ENCODE peak calls at places on chromosomes 13 and 19, in eight cellular contexts. W, T, P, S, C, F, X and M are unnamed samples.
A peak's percentile ranks its signal among the peaks of the same experiment; 100 is the strongest.

GRCh38 chr13:48151766-48152165 is 56.9 kb upstream of the MED4 start:
- DNase-seq in P (no peak), S (no peak), T (no peak), X (no peak), C (no peak), W (no peak), F (no peak), M (no peak)

GRCh38 chr13:48675247-48675646 is 21.5 kb downstream of the CYSLTR2 start:
- DNase-seq in F (no peak), P (no peak), T (no peak), X (no peak), W (no peak), S (no peak), C (no peak), M (no peak)

GRCh38 chr13:113747291-113747833 is 11.7 kb upstream of the TMEM255B start:
- DNase-seq in S (no peak), P (peak; percentile 40), F (no peak), X (peak; percentile 47), W (no peak), T (no peak), C (no peak), M (no peak)

GRCh38 chr13:90300015-90300414 is 1047.5 kb upstream of the MIR17HG start:
- DNase-seq in X (no peak), F (no peak), P (no peak), W (no peak), T (no peak), C (no peak), S (no peak), M (no peak)

GRCh38 chr13:100550433-100550832 is 38.2 kb downstream of the GGACT start:
- DNase-seq in S (no peak), W (no peak), P (no peak), F (no peak), X (no peak), C (peak; percentile 52), T (no peak), M (no peak)

GRCh38 chr13:66518068-66518467 is 712.1 kb downstream of the PCDH9 start:
- DNase-seq in X (no peak), F (no peak), S (no peak), T (no peak), C (no peak), W (no peak), P (no peak), M (no peak)

GRCh38 chr19:15393963-15394362 is 14.4 kb upstream of the AKAP8 start:
- DNase-seq in T (no peak), P (no peak), W (no peak), S (no peak), X (no peak), C (peak; percentile 39), F (no peak), M (no peak)

GRCh38 chr19:46878613-46879375 is 18.0 kb downstream of the ARHGAP35 start:
- DNase-seq in F (no peak), S (no peak), W (no peak), C (peak; percentile 77), P (no peak), T (no peak), X (no peak), M (no peak)

GRCh38 chr13:113114511-113115362 is 7.9 kb upstream of the F10 start:
- DNase-seq in W (no peak), C (no peak), F (no peak), P (no peak), X (peak; percentile 37), T (no peak), S (no peak), M (no peak)

GRCh38 chr13:65787087-65787486 is 1443.0 kb downstream of the PCDH9 start:
- DNase-seq in T (no peak), W (no peak), P (no peak), F (no peak), X (no peak), S (no peak), C (no peak), M (no peak)

GRCh38 chr13:99980201-99981114 is 1.1 kb upstream of the ZIC2 start:
- DNase-seq in X (peak; percentile 76), F (peak; percentile 65), W (no peak), T (no peak), S (peak; percentile 68), C (peak; percentile 51), P (peak; percentile 77), M (peak; percentile 57)

GRCh38 chr19:29682236-29682895 is 17.1 kb downstream of the PLEKHF1 start:
- DNase-seq in F (no peak), C (no peak), P (peak; percentile 39), S (no peak), X (no peak), W (no peak), T (no peak), M (no peak)
- H3K4me1 ChIP-seq in F (peaks cover 55% of the 10 kb centered on the region), C (peaks cover 16% of the 10 kb centered on the region), P (no peaks in the 10 kb centered on the region), S (peaks cover 57% of the 10 kb centered on the region), X (peaks cover 38% of the 10 kb centered on the region), W (peaks cover 46% of the 10 kb centered on the region), T (peaks cover 27% of the 10 kb centered on the region), M (peaks cover 67% of the 10 kb centered on the region)

GRCh38 chr19:1857648-1858326 is 5.6 kb downstream of the KLF16 start:
- DNase-seq in T (no peak), F (no peak), S (no peak), X (peak; percentile 63), P (peak; percentile 61), C (no peak), W (no peak), M (no peak)

GRCh38 chr19:1855828-1856255 is 7.5 kb downstream of the KLF16 start:
- DNase-seq in F (no peak), C (no peak), X (peak; percentile 60), T (no peak), S (no peak), W (no peak), P (no peak), M (no peak)

GRCh38 chr19:1856345-1856697 is 7.1 kb downstream of the KLF16 start:
- DNase-seq in X (no peak), W (no peak), F (no peak), P (no peak), T (no peak), S (no peak), C (no peak), M (no peak)

GRCh38 chr19:1858412-1859081 is 4.8 kb downstream of the KLF16 start:
- DNase-seq in X (peak; percentile 56), W (no peak), T (no peak), F (no peak), P (peak; percentile 49), C (no peak), S (no peak), M (no peak)

GRCh38 chr19:1856698-1857603 is 6.4 kb downstream of the KLF16 start:
- DNase-seq in C (peak; percentile 75), P (peak; percentile 91), F (peak; percentile 41), X (peak; percentile 92), W (no peak), S (peak; percentile 80), T (no peak), M (peak; percentile 91)
- H3K4me1 ChIP-seq in C (peaks cover 54% of the 10 kb centered on the region), P (no peaks in the 10 kb centered on the region), F (peaks cover 95% of the 10 kb centered on the region), X (peaks cover 61% of the 10 kb centered on the region), W (peaks cover 85% of the 10 kb centered on the region), S (peaks cover 97% of the 10 kb centered on the region), T (peaks cover 24% of the 10 kb centered on the region), M (peaks cover 100% of the 10 kb centered on the region)

DNA sequence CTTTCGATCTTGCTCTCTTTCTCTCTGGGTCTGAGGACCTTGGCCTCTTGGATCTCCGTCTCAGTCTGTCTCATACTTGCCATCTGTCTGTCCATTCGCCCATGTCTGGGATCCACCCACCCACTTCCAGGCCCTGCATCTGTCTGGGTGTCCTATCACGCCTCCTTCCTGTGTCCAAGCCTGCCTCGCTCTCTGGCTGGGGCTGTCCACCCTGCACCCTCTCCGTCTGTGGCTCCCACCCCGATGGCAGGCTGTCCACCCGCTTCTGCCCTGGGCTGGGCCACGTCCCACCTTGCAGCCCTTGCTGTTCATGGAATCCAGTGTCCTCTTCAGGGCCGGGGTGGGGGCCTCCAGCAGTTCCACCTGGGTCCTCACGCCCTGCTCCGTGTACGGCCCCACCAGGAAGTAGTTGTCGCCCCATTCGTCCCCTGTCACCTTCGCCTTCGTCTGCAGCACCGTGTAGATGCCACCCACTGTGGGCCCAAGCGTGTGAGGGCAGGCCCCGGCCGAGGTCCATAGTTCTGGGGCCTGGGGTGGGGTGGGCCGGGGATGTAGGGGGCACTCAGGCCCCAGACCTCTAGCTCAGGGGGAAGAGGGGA is 2.0 kb downstream of the GYS1 start:
- DNase-seq in C (no peak), X (no peak), W (no peak), P (no peak), F (no peak), T (no peak), S (no peak), M (no peak)
- H3K4me1 ChIP-seq in C (peaks cover 19% of the 10 kb centered on the region), X (peaks cover 18% of the 10 kb centered on the region), W (peaks cover 26% of the 10 kb centered on the region), P (no peaks in the 10 kb centered on the region), F (peaks cover 22% of the 10 kb centered on the region), T (peaks cover 3% of the 10 kb centered on the region), S (peaks cover 51% of the 10 kb centered on the region), M (no peaks in the 10 kb centered on the region)

DNA sequence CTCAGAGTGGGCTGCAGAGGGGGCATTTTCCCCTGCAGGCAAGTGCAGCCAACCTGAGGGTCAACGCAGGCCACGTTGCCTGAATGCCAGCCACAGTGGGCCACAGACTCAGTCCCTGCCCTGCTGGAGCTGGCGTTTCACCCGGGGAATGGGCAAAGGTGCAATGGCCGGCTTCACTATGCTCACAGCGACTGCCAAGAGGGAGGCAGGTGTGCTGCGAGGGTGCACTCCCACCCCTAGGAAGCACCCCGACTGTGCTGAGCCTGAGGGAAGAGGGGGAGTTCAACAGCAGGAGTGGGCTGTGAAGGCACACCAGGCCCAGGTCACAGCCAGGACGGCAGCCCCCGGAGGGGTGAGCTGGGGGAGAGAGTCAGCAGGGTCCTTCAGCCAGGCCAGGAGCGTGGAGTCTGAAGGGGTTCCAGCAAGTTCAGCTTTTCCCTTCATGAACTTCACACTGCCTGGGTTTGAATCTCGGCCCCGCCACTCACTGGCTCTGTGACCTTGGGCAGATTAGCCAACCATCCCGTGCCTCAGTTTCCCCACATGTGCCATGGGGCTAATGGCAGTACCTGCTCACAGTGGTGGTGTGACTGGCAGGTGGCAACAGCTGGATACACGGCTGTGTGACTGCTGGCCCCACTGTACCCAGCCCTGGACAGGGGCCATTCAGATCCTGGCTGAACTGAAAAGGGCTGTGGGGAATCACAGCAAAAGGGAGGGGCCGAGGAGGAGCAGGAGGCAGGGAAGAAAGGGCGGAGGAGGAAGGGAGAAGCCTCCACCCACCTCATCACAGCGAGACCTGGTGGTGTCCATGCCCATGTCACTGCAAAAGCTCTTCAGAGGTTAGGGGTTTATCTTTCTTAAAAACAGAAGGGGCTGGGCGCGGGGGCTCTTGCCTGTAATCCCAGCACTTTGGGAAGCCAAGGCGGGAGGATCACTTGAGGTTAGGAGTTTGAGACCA is 7.6 kb downstream of the TRAPPC6A start:
- DNase-seq in X (no peak), F (no peak), P (no peak), S (no peak), C (no peak), W (no peak), T (no peak), M (no peak)
- H3K4me1 ChIP-seq in X (no peaks in the 10 kb centered on the region), F (peaks cover 38% of the 10 kb centered on the region), P (no peaks in the 10 kb centered on the region), S (peaks cover 39% of the 10 kb centered on the region), C (no peaks in the 10 kb centered on the region), W (peaks cover 36% of the 10 kb centered on the region), T (peaks cover 13% of the 10 kb centered on the region), M (no peaks in the 10 kb centered on the region)

DNA sequence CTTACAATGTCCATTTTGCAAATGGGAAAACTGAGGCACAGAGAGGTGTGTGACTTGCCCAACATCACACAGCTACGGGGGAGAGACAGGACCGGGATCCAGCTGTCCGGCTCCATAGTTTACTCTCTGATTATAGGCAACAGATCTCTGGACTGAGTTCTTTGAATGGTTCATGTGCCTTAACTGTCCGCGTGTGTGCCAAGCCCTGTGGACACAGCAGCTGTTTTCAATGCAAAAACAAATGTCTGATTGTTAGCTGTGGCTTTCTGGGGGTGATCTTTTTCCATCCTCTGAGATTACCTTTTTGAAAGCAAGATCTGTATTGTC is 94.1 kb downstream of the KL start:
- DNase-seq in T (no peak), F (no peak), C (no peak), X (no peak), P (no peak), W (no peak), S (no peak), M (no peak)
- H3K4me1 ChIP-seq in T (peaks cover 59% of the 10 kb centered on the region), F (no peaks in the 10 kb centered on the region), C (peaks cover 47% of the 10 kb centered on the region), X (no peaks in the 10 kb centered on the region), P (peaks cover 11% of the 10 kb centered on the region), W (no peaks in the 10 kb centered on the region), S (peaks cover 74% of the 10 kb centered on the region), M (peaks cover 49% of the 10 kb centered on the region)